ENCODE peak calls at places on chromosomes 1 and 21, in ten cellular contexts. U is WTC11, Z is NCI-H1092 treated with DMSO at 0.1 percent for 48 hours, W is NCI-H1417, K is NCI-H510A treated with DMSO at 0.1 percent for 48 hours, H is HL-60, S is RKO, E is left ventricle myocardium inferior, T is AG20443, G is HT-29. L is an unnamed sample.

GRCh38 chr1:69492286-69492685 is 75.4 kb upstream of the LRRC7 start:
- DNase-seq in U (no peak), Z (no peak), W (no peak), K (no peak), H (no peak), S (no peak), E (no peak), T (peak; percentile 20), G (no peak), L (no peak)

GRCh38 chr1:155649689-155650088 is 38.9 kb downstream of the YY1AP1 start:
- DNase-seq in U (no peak), Z (no peak), W (no peak), K (no peak), H (no peak), S (no peak), E (no peak), T (no peak), G (no peak), L (no peak)

GRCh38 chr1:171032822-171033702 is 57.6 kb upstream of the FMO3 start:
- DNase-seq in U (peak; percentile 36), Z (no peak), W (no peak), K (no peak), H (no peak), S (no peak), E (no peak), T (no peak), G (no peak), L (no peak)

GRCh38 chr1:187794561-187794960 is 965.8 kb downstream of the PLA2G4A start:
- DNase-seq in U (no peak), Z (no peak), W (no peak), K (peak; percentile 65), H (no peak), S (no peak), E (no peak), T (no peak), G (no peak), L (no peak)

GRCh38 chr1:223486366-223486765 is 93.2 kb downstream of the CCDC185 start:
- DNase-seq in U (no peak), Z (peak; percentile 28), W (no peak), K (peak; percentile 20), H (no peak), S (peak; percentile 2), E (no peak), T (no peak), G (peak; percentile 39), L (peak; percentile 19)

GRCh38 chr1:178262101-178262500 is 168.2 kb downstream of the RASAL2 start:
- DNase-seq in U (no peak), Z (no peak), W (peak; percentile 2), K (no peak), H (no peak), S (no peak), E (no peak), T (peak; percentile 9), G (no peak), L (peak; percentile 9)

GRCh38 chr1:36223373-36223995 is 759 bp upstream of the THRAP3 start:
- DNase-seq in U (no peak), Z (peak; percentile 51), W (no peak), K (peak; percentile 88), H (no peak), S (peak; percentile 70), E (no peak), T (peak; percentile 49), G (peak; percentile 40), L (no peak)

GRCh38 chr1:229370601-229371021 is 27.8 kb upstream of the CCSAP start:
- DNase-seq in U (no peak), Z (peak; percentile 94), W (peak; percentile 57), K (no peak), H (no peak), S (no peak), E (peak; percentile 78), T (no peak), G (no peak), L (no peak)

GRCh38 chr1:215076312-215076711 is 6.2 kb upstream of the KCNK2 start:
- DNase-seq in U (peak; percentile 52), Z (no peak), W (no peak), K (peak; percentile 24), H (no peak), S (peak; percentile 26), E (no peak), T (no peak), G (peak; percentile 45), L (peak; percentile 17)

GRCh38 chr21:16983425-16983824 is 529.4 kb upstream of the CXADR start:
- DNase-seq in U (no peak), Z (no peak), W (peak; percentile 23), K (no peak), H (no peak), S (no peak), E (no peak), T (no peak), G (no peak), L (peak; percentile 37)

GRCh38 chr1:208834346-208835081 is 590.3 kb upstream of the PLXNA2 start:
- DNase-seq in U (no peak), Z (peak; percentile 99), W (peak; percentile 85), K (peak; percentile 76), H (no peak), S (no peak), E (no peak), T (peak; percentile 46), G (no peak), L (peak; percentile 74)

GRCh38 chr1:85575363-85575995 is 5.1 kb upstream of the CCN1 start:
- DNase-seq in U (no peak), Z (no peak), W (no peak), K (no peak), H (no peak), S (no peak), E (no peak), T (no peak), G (no peak), L (no peak)

GRCh38 chr1:159079518-159079917 is 3.0 kb upstream of the AIM2 start:
- DNase-seq in U (no peak), Z (no peak), W (no peak), K (no peak), H (no peak), S (no peak), E (no peak), T (no peak), G (no peak), L (no peak)

GRCh38 chr1:161285519-161285918 is 24.2 kb downstream of the MPZ start:
- DNase-seq in U (no peak), Z (no peak), W (no peak), K (no peak), H (no peak), S (no peak), E (no peak), T (no peak), G (no peak), L (no peak)

GRCh38 chr1:106787511-106787910 is 269.0 kb upstream of the PRMT6 start:
- DNase-seq in U (no peak), Z (no peak), W (no peak), K (no peak), H (no peak), S (no peak), E (no peak), T (no peak), G (no peak), L (no peak)

GRCh38 chr1:16167331-16168143 is 11.7 kb upstream of the EPHA2 start:
- DNase-seq in U (peak; percentile 89), Z (no peak), W (no peak), K (peak; percentile 25), H (no peak), S (no peak), E (no peak), T (peak; percentile 71), G (peak; percentile 66), L (no peak)

GRCh38 chr1:74505133-74505532 is 7.3 kb downstream of the LRRC53 start:
- DNase-seq in U (peak; percentile 19), Z (peak; percentile 75), W (peak; percentile 83), K (peak; percentile 94), H (no peak), S (no peak), E (no peak), T (no peak), G (peak; percentile 11), L (peak; percentile 95)

GRCh38 chr1:46086581-46086980 is 45.8 kb downstream of the PIK3R3 start:
- DNase-seq in U (no peak), Z (no peak), W (no peak), K (no peak), H (no peak), S (no peak), E (no peak), T (no peak), G (no peak), L (no peak)

GRCh38 chr1:9873992-9874391 is 36.1 kb downstream of the CTNNBIP1 start:
- DNase-seq in U (no peak), Z (no peak), W (no peak), K (no peak), H (no peak), S (no peak), E (no peak), T (no peak), G (no peak), L (no peak)

GRCh38 chr1:109091196-109092193 is 931 bp downstream of the TMEM167B start:
- DNase-seq in U (no peak), Z (no peak), W (no peak), K (no peak), H (no peak), S (peak; percentile 77), E (no peak), T (peak; percentile 62), G (no peak), L (no peak)

GRCh38 chr1:18440385-18441226 is 40.1 kb upstream of the KLHDC7A start:
- DNase-seq in U (no peak), Z (no peak), W (no peak), K (no peak), H (no peak), S (no peak), E (no peak), T (no peak), G (peak; percentile 82), L (no peak)

GRCh38 chr1:96236156-96236739 is 485.3 kb upstream of the PTBP2 start:
- DNase-seq in U (peak; percentile 14), Z (peak; percentile 37), W (peak; percentile 17), K (peak; percentile 77), H (peak; percentile 23), S (peak; percentile 59), E (no peak), T (peak; percentile 35), G (peak; percentile 81), L (peak; percentile 23)

GRCh38 chr1:42934541-42935312 is 23.9 kb downstream of the SLC2A1 start:
- DNase-seq in U (no peak), Z (no peak), W (no peak), K (no peak), H (no peak), S (no peak), E (no peak), T (no peak), G (peak; percentile 13), L (no peak)

GRCh38 chr1:6028042-6028895 is 17.4 kb upstream of the KCNAB2 start:
- DNase-seq in U (no peak), Z (no peak), W (no peak), K (no peak), H (peak; percentile 80), S (no peak), E (no peak), T (no peak), G (no peak), L (no peak)

GRCh38 chr1:53047737-53048344 is 14.2 kb upstream of the PODN start:
- DNase-seq in U (no peak), Z (peak; percentile 2), W (no peak), K (peak; percentile 36), H (no peak), S (peak; percentile 55), E (no peak), T (no peak), G (peak; percentile 60), L (peak; percentile 78)

GRCh38 chr1:96978867-96979266 is 257.3 kb downstream of the PTBP2 start:
- DNase-seq in U (no peak), Z (no peak), W (no peak), K (no peak), H (no peak), S (no peak), E (no peak), T (no peak), G (no peak), L (no peak)